ENCODE peak calls at places on chromosomes 16 and 17, in eight cellular contexts. One of them, this sample, is unnamed.

GRCh38 chr17:80752369-80752705 is 207.7 kb downstream of the RPTOR start:
- DNase-seq in HFFc6: no peak
- DNase-seq in CD4-positive, alpha-beta T cell: no peak
- DNase-seq in spleen: no peak
- DNase-seq in progenitor cell of endocrine pancreas: no peak
- DNase-seq in AG04449: no peak
- DNase-seq in fibroblast of villous mesenchyme: peak
- DNase-seq in kidney: no peak
- DNase-seq in this sample: no peak

GRCh38 chr17:33200116-33200515 is 93.0 kb downstream of the ASIC2 start:
- DNase-seq in fibroblast of villous mesenchyme: peak
- DNase-seq in HFFc6: peak
- DNase-seq in AG04449: no peak
- DNase-seq in CD4-positive, alpha-beta T cell: no peak
- DNase-seq in spleen: no peak
- DNase-seq in kidney: no peak
- DNase-seq in progenitor cell of endocrine pancreas: no peak
- DNase-seq in this sample: no peak

GRCh38 chr16:89330177-89330856 is 112.8 kb downstream of the ZNF778 start:
- DNase-seq in HFFc6: no peak
- DNase-seq in fibroblast of villous mesenchyme: no peak
- DNase-seq in AG04449: no peak
- DNase-seq in kidney: peak
- DNase-seq in progenitor cell of endocrine pancreas: no peak
- DNase-seq in spleen: peak
- DNase-seq in CD4-positive, alpha-beta T cell: no peak
- DNase-seq in this sample: no peak

GRCh38 chr17:45246861-45247428 is 14.9 kb downstream of the SPATA32 start:
- DNase-seq in HFFc6: no peak
- DNase-seq in AG04449: no peak
- DNase-seq in progenitor cell of endocrine pancreas: peak
- DNase-seq in CD4-positive, alpha-beta T cell: peak
- DNase-seq in fibroblast of villous mesenchyme: no peak
- DNase-seq in spleen: peak
- DNase-seq in kidney: no peak
- DNase-seq in this sample: no peak

GRCh38 chr16:9065077-9065476 is 26.4 kb upstream of the HAPSTR1 start:
- DNase-seq in kidney: no peak
- DNase-seq in AG04449: no peak
- DNase-seq in progenitor cell of endocrine pancreas: no peak
- DNase-seq in spleen: no peak
- DNase-seq in HFFc6: no peak
- DNase-seq in CD4-positive, alpha-beta T cell: no peak
- DNase-seq in fibroblast of villous mesenchyme: no peak
- DNase-seq in this sample: no peak

GRCh38 chr17:75703591-75703990 is 17.7 kb upstream of the ITGB4 start:
- DNase-seq in fibroblast of villous mesenchyme: no peak
- DNase-seq in progenitor cell of endocrine pancreas: no peak
- DNase-seq in spleen: no peak
- DNase-seq in CD4-positive, alpha-beta T cell: no peak
- DNase-seq in AG04449: no peak
- DNase-seq in HFFc6: no peak
- DNase-seq in kidney: no peak
- DNase-seq in this sample: no peak

GRCh38 chr16:4415538-4416199 is 727 bp downstream of the CORO7 start:
- DNase-seq in progenitor cell of endocrine pancreas: no peak
- DNase-seq in fibroblast of villous mesenchyme: peak
- DNase-seq in spleen: peak
- DNase-seq in kidney: peak
- DNase-seq in CD4-positive, alpha-beta T cell: peak
- DNase-seq in HFFc6: no peak
- DNase-seq in AG04449: no peak
- DNase-seq in this sample: peak

GRCh38 chr17:41150026-41150425 is 401 bp upstream of the KRTAP4-5 start:
- DNase-seq in progenitor cell of endocrine pancreas: no peak
- DNase-seq in AG04449: no peak
- DNase-seq in spleen: no peak
- DNase-seq in CD4-positive, alpha-beta T cell: no peak
- DNase-seq in kidney: no peak
- DNase-seq in HFFc6: no peak
- DNase-seq in fibroblast of villous mesenchyme: no peak
- DNase-seq in this sample: no peak

GRCh38 chr16:86598607-86599318 is 20.4 kb downstream of the FOXL1 start:
- DNase-seq in HFFc6: peak
- DNase-seq in CD4-positive, alpha-beta T cell: no peak
- DNase-seq in spleen: no peak
- DNase-seq in kidney: no peak
- DNase-seq in fibroblast of villous mesenchyme: peak
- DNase-seq in AG04449: no peak
- DNase-seq in progenitor cell of endocrine pancreas: no peak
- DNase-seq in this sample: no peak

GRCh38 chr16:24537474-24538337 is 1.7 kb upstream of the RBBP6 start:
- DNase-seq in progenitor cell of endocrine pancreas: no peak
- DNase-seq in fibroblast of villous mesenchyme: no peak
- DNase-seq in CD4-positive, alpha-beta T cell: no peak
- DNase-seq in AG04449: no peak
- DNase-seq in spleen: no peak
- DNase-seq in kidney: no peak
- DNase-seq in HFFc6: no peak
- DNase-seq in this sample: no peak

GRCh38 chr17:81440511-81441244 is 45.4 kb downstream of the BAHCC1 start:
- DNase-seq in fibroblast of villous mesenchyme: no peak
- DNase-seq in progenitor cell of endocrine pancreas: peak
- DNase-seq in AG04449: no peak
- DNase-seq in HFFc6: no peak
- DNase-seq in kidney: no peak
- DNase-seq in CD4-positive, alpha-beta T cell: no peak
- DNase-seq in spleen: no peak
- DNase-seq in this sample: no peak

GRCh38 chr16:70778901-70779309 is 22.1 kb downstream of the VAC14 start:
- DNase-seq in AG04449: peak
- DNase-seq in spleen: no peak
- DNase-seq in kidney: peak
- DNase-seq in fibroblast of villous mesenchyme: peak
- DNase-seq in progenitor cell of endocrine pancreas: no peak
- DNase-seq in CD4-positive, alpha-beta T cell: no peak
- DNase-seq in HFFc6: peak
- DNase-seq in this sample: no peak

GRCh38 chr17:68612228-68612922 is 11.2 kb upstream of the FAM20A start:
- DNase-seq in progenitor cell of endocrine pancreas: no peak
- DNase-seq in fibroblast of villous mesenchyme: no peak
- DNase-seq in CD4-positive, alpha-beta T cell: no peak
- DNase-seq in kidney: no peak
- DNase-seq in spleen: no peak
- DNase-seq in HFFc6: no peak
- DNase-seq in AG04449: no peak
- DNase-seq in this sample: no peak

GRCh38 chr17:68612923-68613292 is 11.7 kb upstream of the FAM20A start:
- DNase-seq in fibroblast of villous mesenchyme: no peak
- DNase-seq in spleen: no peak
- DNase-seq in kidney: no peak
- DNase-seq in progenitor cell of endocrine pancreas: no peak
- DNase-seq in CD4-positive, alpha-beta T cell: no peak
- DNase-seq in AG04449: no peak
- DNase-seq in HFFc6: no peak
- DNase-seq in this sample: no peak

GRCh38 chr17:68614718-68615117 is 13.6 kb upstream of the FAM20A start:
- DNase-seq in CD4-positive, alpha-beta T cell: no peak
- DNase-seq in spleen: no peak
- DNase-seq in progenitor cell of endocrine pancreas: no peak
- DNase-seq in HFFc6: no peak
- DNase-seq in fibroblast of villous mesenchyme: no peak
- DNase-seq in kidney: no peak
- DNase-seq in AG04449: no peak
- DNase-seq in this sample: no peak

GRCh38 chr17:68611353-68612227 is 10.4 kb upstream of the FAM20A start:
- DNase-seq in spleen: no peak
- DNase-seq in fibroblast of villous mesenchyme: no peak
- DNase-seq in progenitor cell of endocrine pancreas: no peak
- DNase-seq in HFFc6: no peak
- DNase-seq in CD4-positive, alpha-beta T cell: no peak
- DNase-seq in AG04449: no peak
- DNase-seq in kidney: no peak
- DNase-seq in this sample: no peak

GRCh38 chr17:68613739-68614298 is 12.7 kb upstream of the FAM20A start:
- DNase-seq in spleen: no peak
- DNase-seq in HFFc6: no peak
- DNase-seq in kidney: no peak
- DNase-seq in AG04449: no peak
- DNase-seq in progenitor cell of endocrine pancreas: no peak
- DNase-seq in CD4-positive, alpha-beta T cell: no peak
- DNase-seq in fibroblast of villous mesenchyme: peak
- DNase-seq in this sample: no peak
- TF ChIP-seq CTCF in spleen: peak
- TF ChIP-seq CTCF in HFFc6: peak
- TF ChIP-seq CTCF in kidney: peak
- TF ChIP-seq CTCF in AG04449: peak
- TF ChIP-seq CTCF in progenitor cell of endocrine pancreas: peak
- TF ChIP-seq CTCF in CD4-positive, alpha-beta T cell: no peak
- TF ChIP-seq CTCF in fibroblast of villous mesenchyme: peak
- TF ChIP-seq CTCF in this sample: peak

DNA sequence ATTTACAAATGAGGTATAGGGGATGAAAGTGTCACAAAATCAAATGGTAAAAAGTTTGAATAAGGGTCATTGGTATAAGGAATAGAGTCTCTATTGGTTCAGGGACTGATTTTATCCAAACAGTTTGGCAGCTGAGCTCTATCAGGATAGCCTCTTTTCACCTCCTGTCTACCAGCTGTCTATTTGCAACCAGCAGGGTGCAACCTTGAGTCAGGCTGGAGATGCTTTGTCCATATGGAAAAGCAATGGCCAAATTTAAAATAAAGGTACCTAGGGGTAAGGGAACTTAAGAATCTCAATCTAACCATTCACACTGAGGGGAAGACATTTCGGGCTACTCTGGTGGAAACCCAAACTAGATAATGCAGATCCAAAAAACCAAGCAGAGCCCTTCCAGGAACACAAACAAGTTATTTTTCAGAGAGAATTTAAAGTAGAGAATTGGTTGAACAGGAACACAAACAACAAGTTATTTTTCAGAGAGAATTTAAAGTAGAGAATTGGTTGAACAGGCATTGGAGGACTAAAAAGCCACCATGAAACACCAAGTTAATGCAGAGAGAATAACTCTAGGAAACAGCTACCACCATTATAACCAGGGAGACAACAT is 12.6 kb upstream of the CA10 start:
- DNase-seq in progenitor cell of endocrine pancreas: peak
- DNase-seq in CD4-positive, alpha-beta T cell: no peak
- DNase-seq in AG04449: no peak
- DNase-seq in fibroblast of villous mesenchyme: no peak
- DNase-seq in kidney: no peak
- DNase-seq in spleen: no peak
- DNase-seq in HFFc6: no peak
- DNase-seq in this sample: no peak
- TF ChIP-seq CTCF in progenitor cell of endocrine pancreas: peak
- TF ChIP-seq CTCF in CD4-positive, alpha-beta T cell: no peak
- TF ChIP-seq CTCF in AG04449: no peak
- TF ChIP-seq CTCF in fibroblast of villous mesenchyme: peak
- TF ChIP-seq CTCF in kidney: peak
- TF ChIP-seq CTCF in spleen: peak
- TF ChIP-seq CTCF in HFFc6: peak
- TF ChIP-seq CTCF in this sample: peak

DNA sequence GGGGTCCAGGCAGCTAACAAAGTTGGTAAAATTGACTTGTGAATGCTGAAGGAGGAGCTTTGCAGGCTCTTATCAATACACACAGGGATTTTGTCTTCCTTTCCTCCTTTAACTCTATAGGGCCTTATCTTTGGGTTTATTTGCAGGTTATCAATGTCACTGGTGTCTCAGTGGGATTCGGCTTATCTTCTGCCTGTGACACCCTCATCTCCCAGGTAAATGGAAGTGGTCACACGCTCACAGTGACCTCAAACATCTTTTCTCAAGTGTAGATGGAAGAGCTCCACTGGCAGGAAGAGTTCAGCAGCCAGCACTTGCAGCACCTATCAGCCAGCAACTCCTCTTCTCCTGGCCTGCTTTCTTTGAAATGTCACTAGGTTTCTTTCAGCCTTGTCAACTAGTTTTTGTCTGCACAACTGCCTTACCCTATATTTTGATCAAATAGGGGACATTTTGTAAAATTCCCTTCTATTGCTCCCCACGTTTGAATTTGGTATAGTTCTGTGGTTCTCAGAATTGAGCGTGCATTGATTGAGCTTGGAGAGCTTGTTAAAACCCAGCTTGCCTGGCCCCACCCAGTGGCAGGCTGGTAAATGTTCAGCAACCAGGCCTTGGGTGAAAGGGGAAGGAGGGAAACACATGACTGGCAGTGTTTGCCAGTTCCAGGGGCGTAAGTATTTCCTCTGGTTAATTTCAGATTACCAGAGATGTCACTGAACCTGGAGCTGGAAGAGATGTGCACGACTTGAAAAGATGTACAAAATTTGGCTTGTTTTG is 12.8 kb downstream of the SLC47A1 start:
- DNase-seq in fibroblast of villous mesenchyme: no peak
- DNase-seq in CD4-positive, alpha-beta T cell: no peak
- DNase-seq in AG04449: no peak
- DNase-seq in spleen: peak
- DNase-seq in progenitor cell of endocrine pancreas: no peak
- DNase-seq in HFFc6: no peak
- DNase-seq in kidney: no peak
- DNase-seq in this sample: no peak
- TF ChIP-seq CTCF in fibroblast of villous mesenchyme: peak
- TF ChIP-seq CTCF in CD4-positive, alpha-beta T cell: no peak
- TF ChIP-seq CTCF in AG04449: no peak
- TF ChIP-seq CTCF in spleen: peak
- TF ChIP-seq CTCF in progenitor cell of endocrine pancreas: peak
- TF ChIP-seq CTCF in HFFc6: no peak
- TF ChIP-seq CTCF in kidney: peak
- TF ChIP-seq CTCF in this sample: peak

GRCh38 chr16:1539720-1540555 is 6.5 kb downstream of the TMEM204 start:
- DNase-seq in spleen: no peak
- DNase-seq in AG04449: no peak
- DNase-seq in progenitor cell of endocrine pancreas: no peak
- DNase-seq in HFFc6: no peak
- DNase-seq in fibroblast of villous mesenchyme: no peak
- DNase-seq in CD4-positive, alpha-beta T cell: no peak
- DNase-seq in kidney: no peak
- DNase-seq in this sample: peak

GRCh38 chr16:1540556-1540855 is 7.0 kb downstream of the TMEM204 start:
- DNase-seq in progenitor cell of endocrine pancreas: no peak
- DNase-seq in HFFc6: no peak
- DNase-seq in fibroblast of villous mesenchyme: no peak
- DNase-seq in AG04449: no peak
- DNase-seq in CD4-positive, alpha-beta T cell: no peak
- DNase-seq in kidney: peak
- DNase-seq in spleen: no peak
- DNase-seq in this sample: no peak

GRCh38 chr16:1537138-1537577 is 3.7 kb downstream of the TMEM204 start:
- DNase-seq in fibroblast of villous mesenchyme: no peak
- DNase-seq in AG04449: no peak
- DNase-seq in CD4-positive, alpha-beta T cell: no peak
- DNase-seq in kidney: peak
- DNase-seq in progenitor cell of endocrine pancreas: no peak
- DNase-seq in spleen: no peak
- DNase-seq in HFFc6: no peak
- DNase-seq in this sample: no peak

GRCh38 chr16:1537763-1538289 is 4.4 kb downstream of the TMEM204 start:
- DNase-seq in HFFc6: no peak
- DNase-seq in spleen: no peak
- DNase-seq in progenitor cell of endocrine pancreas: no peak
- DNase-seq in kidney: peak
- DNase-seq in AG04449: no peak
- DNase-seq in fibroblast of villous mesenchyme: no peak
- DNase-seq in CD4-positive, alpha-beta T cell: peak
- DNase-seq in this sample: no peak

GRCh38 chr16:1538804-1539520 is 5.5 kb downstream of the TMEM204 start:
- DNase-seq in AG04449: no peak
- DNase-seq in spleen: no peak
- DNase-seq in HFFc6: no peak
- DNase-seq in fibroblast of villous mesenchyme: no peak
- DNase-seq in progenitor cell of endocrine pancreas: no peak
- DNase-seq in kidney: peak
- DNase-seq in CD4-positive, alpha-beta T cell: peak
- DNase-seq in this sample: peak
- TF ChIP-seq CTCF in AG04449: no peak
- TF ChIP-seq CTCF in spleen: peak
- TF ChIP-seq CTCF in HFFc6: no peak
- TF ChIP-seq CTCF in fibroblast of villous mesenchyme: no peak
- TF ChIP-seq CTCF in progenitor cell of endocrine pancreas: no peak
- TF ChIP-seq CTCF in kidney: no peak
- TF ChIP-seq CTCF in CD4-positive, alpha-beta T cell: no peak
- TF ChIP-seq CTCF in this sample: peak